ENCODE peak calls at places on chromosomes 1 and 21, in five cellular contexts. W, N, Z, A and D are unnamed samples.

GRCh38 chr21:22343721-22344120 is 1345.5 kb downstream of the NCAM2 start:
- DNase-seq in A (no peak), Z (no peak), N (no peak), W (no peak), D (no peak)

GRCh38 chr1:195960580-195960979 is 647.7 kb downstream of the KCNT2 start:
- DNase-seq in Z (no peak), A (no peak), N (no peak), W (no peak), D (no peak)

GRCh38 chr1:207031632-207032258 is 811 bp downstream of the C1orf116 start:
- DNase-seq in Z (no peak), N (no peak), W (no peak), A (no peak), D (no peak)

GRCh38 chr1:6351480-6352137 is 42.0 kb downstream of the ACOT7 start:
- DNase-seq in W (peak), A (no peak), Z (no peak), N (no peak), D (no peak)

GRCh38 chr1:9715536-9716226 is 64.2 kb downstream of the PIK3CD start:
- DNase-seq in N (no peak), W (no peak), A (no peak), Z (no peak), D (no peak)

GRCh38 chr1:116268211-116268610 is 104.8 kb upstream of the ATP1A1 start:
- DNase-seq in W (peak), N (peak), A (no peak), Z (peak), D (peak)

GRCh38 chr1:47188901-47189785 is 693 bp downstream of the PDZK1IP1 start:
- DNase-seq in N (peak), W (no peak), A (no peak), Z (no peak), D (no peak)

GRCh38 chr21:25573409-25574206 is 33.7 kb downstream of the MRPL39 start:
- DNase-seq in W (no peak), Z (peak), A (peak), N (no peak), D (peak)

GRCh38 chr1:156706647-156707008 is 1.2 kb upstream of the CRABP2 start:
- DNase-seq in N (no peak), W (peak), A (peak), Z (peak), D (no peak)

GRCh38 chr1:43585596-43585995 is 54.9 kb downstream of the PTPRF start:
- DNase-seq in A (no peak), W (no peak), Z (no peak), N (no peak), D (no peak)

GRCh38 chr1:6123816-6124215 is 56.3 kb downstream of the CHD5 start:
- DNase-seq in W (no peak), Z (no peak), N (peak), A (no peak), D (no peak)

GRCh38 chr1:30684881-30685795 is 38.2 kb downstream of the MATN1 start:
- DNase-seq in N (peak), Z (no peak), A (peak), W (no peak), D (no peak)

GRCh38 chr1:201348211-201348566 is 29.3 kb downstream of the TNNT2 start:
- DNase-seq in Z (peak), W (no peak), N (peak), A (peak), D (peak)

GRCh38 chr1:231636157-231636556 is 9.6 kb downstream of the DISC1 start:
- DNase-seq in W (no peak), N (no peak), A (no peak), Z (peak), D (no peak)

GRCh38 chr1:209768354-209768774 is 12.5 kb downstream of the TRAF3IP3 start:
- DNase-seq in A (no peak), N (no peak), Z (no peak), W (no peak), D (no peak)

GRCh38 chr1:117836069-117836468 is 93.4 kb downstream of the GDAP2 start:
- DNase-seq in W (no peak), A (no peak), Z (peak), N (no peak), D (no peak)

GRCh38 chr1:239926184-239926583 is 165.5 kb upstream of the FMN2 start:
- DNase-seq in N (no peak), W (no peak), Z (no peak), A (no peak), D (no peak)

GRCh38 chr1:82162526-82163420 is 362.0 kb downstream of the ADGRL2 start:
- DNase-seq in Z (no peak), N (no peak), A (no peak), W (no peak), D (no peak)

GRCh38 chr1:177256153-177256814 is 85.5 kb downstream of the BRINP2 start:
- DNase-seq in Z (peak), A (peak), N (peak), W (peak), D (peak)

GRCh38 chr1:199403421-199404116 is 623.9 kb upstream of the NR5A2 start:
- DNase-seq in Z (peak), A (no peak), N (no peak), W (no peak), D (no peak)

GRCh38 chr1:51203121-51203873 is 32.8 kb upstream of the RNF11 start:
- DNase-seq in A (no peak), W (no peak), Z (no peak), N (no peak), D (no peak)

GRCh38 chr1:226602186-226603029 is 53.8 kb downstream of the STUM start:
- DNase-seq in Z (peak), N (no peak), W (peak), A (no peak), D (no peak)

GRCh38 chr1:31588751-31589515 is 12.6 kb downstream of the TINAGL1 start:
- DNase-seq in W (peak), N (peak), A (no peak), Z (peak), D (no peak)

GRCh38 chr21:43938751-43939442 is 73.2 kb upstream of the TRAPPC10 start:
- DNase-seq in W (peak), N (peak), A (peak), Z (peak), D (peak)

GRCh38 chr1:5971471-5972197 is 20.6 kb downstream of the NPHP4 start:
- DNase-seq in Z (no peak), N (no peak), W (no peak), A (no peak), D (no peak)

GRCh38 chr21:30684506-30684905 is 34.1 kb downstream of the KRTAP21-3 start:
- DNase-seq in W (no peak), N (no peak), Z (no peak), A (no peak), D (no peak)

GRCh38 chr1:27357281-27358037 is 9.3 kb downstream of the MAP3K6 start:
- DNase-seq in N (peak), Z (peak), W (peak), A (peak), D (peak)

GRCh38 chr1:219847215-219847855 is 81.0 kb downstream of the SLC30A10 start:
- DNase-seq in Z (peak), A (peak), W (no peak), N (no peak), D (no peak)

GRCh38 chr1:223153177-223154119 is 10.4 kb upstream of the TLR5 start:
- DNase-seq in A (peak), Z (peak), W (no peak), N (no peak), D (no peak)

GRCh38 chr1:28329395-28330153 is 734 bp downstream of the MED18 start:
- DNase-seq in N (peak), W (peak), A (peak), Z (peak), D (peak)

GRCh38 chr1:64864018-64864945 is 102.1 kb downstream of the JAK1 start:
- DNase-seq in A (peak), Z (no peak), N (peak), W (peak), D (peak)

GRCh38 chr1:91556556-91556955 is 55.9 kb downstream of the CDC7 start:
- DNase-seq in N (no peak), Z (no peak), W (no peak), A (no peak), D (no peak)

GRCh38 chr1:53341961-53342707 is 14.3 kb upstream of the LRP8 start:
- DNase-seq in N (peak), W (no peak), Z (no peak), A (no peak), D (no peak)

GRCh38 chr1:202923533-202923932 is 3.5 kb downstream of the KLHL12 start:
- DNase-seq in A (no peak), N (no peak), Z (no peak), W (no peak), D (no peak)

GRCh38 chr1:246448373-246448772 is 58.7 kb downstream of the SMYD3 start:
- DNase-seq in W (no peak), A (no peak), Z (no peak), N (no peak), D (no peak)

GRCh38 chr1:223007935-223008334 is 135.1 kb downstream of the TLR5 start:
- DNase-seq in W (no peak), N (no peak), Z (no peak), A (no peak), D (no peak)

GRCh38 chr1:102045752-102046151 is 49.0 kb upstream of the OLFM3 start:
- DNase-seq in Z (no peak), W (no peak), N (no peak), A (no peak), D (no peak)

GRCh38 chr21:31446206-31446900 is 102.3 kb upstream of the TIAM1 start:
- DNase-seq in N (no peak), A (no peak), W (no peak), Z (no peak), D (no peak)

GRCh38 chr1:89363638-89364536 is at the start of gene GBP6:
- DNase-seq in N (no peak), W (no peak), Z (peak), A (no peak), D (no peak)